ENCODE peak calls at places on chromosome 22, in eight cellular contexts. X, U, A, K, L, G, V and R are unnamed samples.

GRCh38 chr22:23856721-23857605 is 712 bp upstream of the SLC2A11 start:
- DNase-seq in X (peak; percentile 57), U (peak; percentile 59), A (peak; percentile 86), K (no peak), L (peak; percentile 69), G (peak; percentile 49), V (no peak), R (peak; percentile 54)

GRCh38 chr22:32475428-32476010 is 908 bp downstream of the FBXO7 start:
- DNase-seq in X (peak; percentile 59), U (no peak), A (peak; percentile 49), K (peak; percentile 26), L (no peak), G (peak; percentile 61), V (peak; percentile 13), R (no peak)

GRCh38 chr22:27880778-27881394 is 38.2 kb downstream of the PITPNB start:
- DNase-seq in X (peak; percentile 57), U (peak; percentile 49), A (peak; percentile 75), K (no peak), L (no peak), G (peak; percentile 57), V (no peak), R (peak; percentile 59)

GRCh38 chr22:39284142-39284980 is 35.1 kb downstream of the RPL3 start:
- DNase-seq in X (no peak), U (no peak), A (no peak), K (no peak), L (peak; percentile 77), G (no peak), V (no peak), R (no peak)

GRCh38 chr22:39367040-39367439 is 17.2 kb downstream of the SYNGR1 start:
- DNase-seq in X (no peak), U (no peak), A (no peak), K (no peak), L (no peak), G (no peak), V (no peak), R (no peak)

GRCh38 chr22:43945632-43946390 is 9.4 kb upstream of the SAMM50 start:
- DNase-seq in X (peak; percentile 63), U (peak; percentile 57), A (peak; percentile 81), K (peak; percentile 30), L (peak; percentile 58), G (peak; percentile 38), V (peak; percentile 49), R (no peak)

GRCh38 chr22:36253523-36254490 is 874 bp downstream of the APOL1 start:
- DNase-seq in X (no peak), U (no peak), A (no peak), K (no peak), L (peak; percentile 39), G (no peak), V (no peak), R (no peak)

GRCh38 chr22:33302049-33302545 is 243.9 kb upstream of the SYN3 start:
- DNase-seq in X (peak; percentile 85), U (peak; percentile 83), A (peak; percentile 82), K (peak; percentile 84), L (peak; percentile 79), G (peak; percentile 68), V (peak; percentile 4), R (peak; percentile 18)

GRCh38 chr22:36405671-36406070 is 17.9 kb upstream of the MYH9 start:
- DNase-seq in X (no peak), U (no peak), A (no peak), K (no peak), L (no peak), G (peak; percentile 85), V (peak; percentile 47), R (no peak)

GRCh38 chr22:48639896-48640732 is 1187.6 kb downstream of the BRD1 start:
- DNase-seq in X (no peak), U (no peak), A (no peak), K (no peak), L (no peak), G (no peak), V (no peak), R (no peak)

GRCh38 chr22:37552560-37553163 is 7.6 kb upstream of the CDC42EP1 start:
- DNase-seq in X (peak; percentile 64), U (no peak), A (peak; percentile 89), K (peak; percentile 71), L (no peak), G (no peak), V (no peak), R (peak; percentile 31)

GRCh38 chr22:22802346-22802970 is 85.2 kb upstream of the IGLL5 start:
- DNase-seq in X (no peak), U (no peak), A (peak; percentile 26), K (no peak), L (no peak), G (peak; percentile 51), V (peak; percentile 37), R (no peak)

GRCh38 chr22:32055069-32055468 is 12.0 kb downstream of the SLC5A1 start:
- DNase-seq in X (no peak), U (no peak), A (no peak), K (no peak), L (no peak), G (no peak), V (no peak), R (no peak)

GRCh38 chr22:17176715-17177114 is 17.6 kb upstream of the HDHD5 start:
- DNase-seq in X (no peak), U (no peak), A (no peak), K (no peak), L (no peak), G (no peak), V (no peak), R (no peak)

GRCh38 chr22:17171313-17172171 is 12.5 kb upstream of the HDHD5 start:
- DNase-seq in X (peak; percentile 91), U (peak; percentile 93), A (peak; percentile 96), K (peak; percentile 92), L (peak; percentile 90), G (peak; percentile 88), V (peak; percentile 67), R (peak; percentile 75)

GRCh38 chr22:17171016-17171312 is 11.9 kb upstream of the HDHD5 start:
- DNase-seq in X (no peak), U (no peak), A (no peak), K (no peak), L (no peak), G (peak; percentile 61), V (no peak), R (no peak)

GRCh38 chr22:17167486-17167885 is 8.4 kb upstream of the HDHD5 start:
- DNase-seq in X (no peak), U (peak; percentile 53), A (no peak), K (peak; percentile 73), L (peak; percentile 58), G (no peak), V (no peak), R (no peak)

GRCh38 chr22:17172172-17172833 is 13.2 kb upstream of the HDHD5 start:
- DNase-seq in X (no peak), U (peak; percentile 49), A (no peak), K (peak; percentile 64), L (no peak), G (no peak), V (no peak), R (no peak)
- H3K27ac ChIP-seq in X (peak overlapping the region; percentile 95), U (peak overlapping the region; percentile 96), A (peak overlapping the region; percentile 42), K (peak overlapping the region; percentile 99), L (peak overlapping the region; percentile 91), G (peak overlapping the region; percentile 52), V (no peak overlapping the region), R (peak overlapping the region; percentile 3)

GRCh38 chr22:29798801-29799200 is 31.6 kb downstream of the UQCR10 start:
- DNase-seq in X (no peak), U (peak; percentile 37), A (no peak), K (peak; percentile 31), L (no peak), G (no peak), V (no peak), R (no peak)
- H3K27ac ChIP-seq in X (peak overlapping the region; percentile 24), U (peak overlapping the region; percentile 65), A (no peak overlapping the region), K (peak overlapping the region; percentile 90), L (peak overlapping the region; percentile 86), G (no peak overlapping the region), V (no peak overlapping the region), R (peak overlapping the region; percentile 65)

DNA sequence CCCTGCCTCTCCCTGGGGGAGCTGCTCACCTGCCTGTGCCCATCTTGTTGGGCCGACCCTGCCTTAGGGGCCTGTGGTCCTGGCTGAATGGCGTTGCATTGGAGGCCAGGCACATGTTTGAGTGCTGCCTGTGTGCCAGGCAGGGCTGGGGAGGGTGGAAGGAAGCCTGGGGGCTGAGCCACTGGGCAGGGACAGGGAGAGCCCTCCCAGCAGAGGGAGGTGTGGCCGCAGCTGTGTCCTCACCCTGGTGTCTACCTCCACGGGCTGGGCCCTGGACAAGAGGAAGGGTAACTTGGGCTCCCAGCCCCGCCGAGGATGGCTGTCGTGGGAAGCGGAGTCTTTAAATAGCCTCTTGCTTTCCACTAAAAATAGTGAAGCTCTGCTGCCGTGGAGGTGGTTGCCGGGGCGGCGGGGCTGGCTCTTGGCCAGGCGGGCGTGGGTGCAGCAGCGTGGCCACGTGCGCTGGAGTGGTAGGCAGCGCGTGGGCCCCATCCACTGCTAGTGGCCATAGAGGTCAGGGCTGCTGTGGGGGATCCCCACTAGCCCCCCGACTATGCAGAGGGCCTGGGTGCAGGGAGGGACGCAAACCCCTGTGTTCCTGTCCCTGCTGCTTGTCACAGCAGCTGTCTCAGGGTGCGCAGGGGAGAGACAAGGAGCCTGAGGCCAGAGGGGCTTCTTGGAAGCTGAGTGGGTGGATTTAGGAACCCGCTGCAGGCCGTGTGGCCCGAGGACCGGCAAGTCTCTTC is 6.2 kb downstream of the ZDHHC8 start:
- DNase-seq in X (no peak), U (no peak), A (no peak), K (peak; percentile 60), L (no peak), G (no peak), V (no peak), R (no peak)
- H3K27ac ChIP-seq in X (no peak overlapping the region), U (no peak overlapping the region), A (no peak overlapping the region), K (peak overlapping the region; percentile 81), L (no peak overlapping the region), G (no peak overlapping the region), V (no peak overlapping the region), R (no peak overlapping the region)

GRCh38 chr22:46092011-46092410 is 58.3 kb upstream of the PPARA start:
- DNase-seq in X (no peak), U (no peak), A (no peak), K (peak; percentile 15), L (no peak), G (no peak), V (no peak), R (no peak)
- H3K27ac ChIP-seq in X (no peak overlapping the region), U (peak overlapping the region; percentile 41), A (no peak overlapping the region), K (peak overlapping the region; percentile 100), L (peak overlapping the region; percentile 99), G (no peak overlapping the region), V (no peak overlapping the region), R (peak overlapping the region; percentile 91)